ENCODE peak calls at places on chromosome 11, in six cellular contexts. J is IMR-90, F is H9, M is neuronal stem cell, C is H1, Q is mesenchymal stem cell. D is an unnamed sample.

GRCh38 chr11:71463331-71464211 is 10.6 kb downstream of the NADSYN1 start:
- DNase-seq in M (no peak), F (no peak), C (no peak), Q (no peak), J (no peak), D (no peak)

GRCh38 chr11:446886-447285 is 3.2 kb upstream of the PTDSS2 start:
- DNase-seq in M (no peak), C (no peak), F (no peak), Q (no peak), J (no peak), D (no peak)

GRCh38 chr11:1303196-1303821 is 6.1 kb downstream of the TOLLIP start:
- DNase-seq in C (no peak), M (no peak), F (peak), Q (no peak), J (no peak), D (peak)

GRCh38 chr11:111344032-111344431 is 35.0 kb downstream of the POU2AF1 start:
- DNase-seq in F (no peak), J (peak), M (no peak), C (no peak), Q (peak), D (no peak)

GRCh38 chr11:65646921-65647701 is 9.2 kb downstream of the SIPA1 start:
- DNase-seq in F (peak), J (no peak), Q (peak), C (no peak), M (peak), D (peak)

GRCh38 chr11:554824-555499 is 5.6 kb downstream of the LMNTD2 start:
- DNase-seq in M (peak), Q (peak), C (peak), F (peak), J (no peak), D (peak)

GRCh38 chr11:69357458-69358397 is 63.8 kb downstream of the MYEOV start:
- DNase-seq in J (no peak), C (no peak), Q (no peak), M (no peak), F (peak), D (no peak)

GRCh38 chr11:44304091-44305084 is 5.6 kb downstream of the ALX4 start:
- DNase-seq in M (no peak), C (no peak), F (peak), Q (peak), J (no peak), D (no peak)

GRCh38 chr11:3962406-3962840 is 107.0 kb downstream of the STIM1 start:
- DNase-seq in M (no peak), Q (peak), F (no peak), J (peak), C (no peak), D (no peak)

GRCh38 chr11:101010899-101011298 is 118.7 kb downstream of the PGR start:
- DNase-seq in F (peak), M (no peak), C (peak), Q (no peak), J (no peak), D (no peak)

GRCh38 chr11:8597182-8597581 is 3.2 kb upstream of the STK33 start:
- DNase-seq in J (peak), C (no peak), F (no peak), M (no peak), Q (peak), D (peak)

GRCh38 chr11:118912742-118913410 is 12.8 kb downstream of the BCL9L start:
- DNase-seq in Q (peak), J (peak), F (no peak), M (no peak), C (no peak), D (peak)

GRCh38 chr11:107859459-107860239 is 1.1 kb upstream of the SLC35F2 start:
- DNase-seq in Q (peak), J (no peak), C (no peak), M (no peak), F (peak), D (peak)

GRCh38 chr11:61885166-61885778 is 6.1 kb downstream of the FADS3 start:
- DNase-seq in C (no peak), M (no peak), F (no peak), Q (peak), J (no peak), D (no peak)

GRCh38 chr11:67274768-67275605 is 8.7 kb downstream of the GRK2 start:
- DNase-seq in C (no peak), M (no peak), Q (no peak), J (no peak), F (no peak), D (no peak)

DNA sequence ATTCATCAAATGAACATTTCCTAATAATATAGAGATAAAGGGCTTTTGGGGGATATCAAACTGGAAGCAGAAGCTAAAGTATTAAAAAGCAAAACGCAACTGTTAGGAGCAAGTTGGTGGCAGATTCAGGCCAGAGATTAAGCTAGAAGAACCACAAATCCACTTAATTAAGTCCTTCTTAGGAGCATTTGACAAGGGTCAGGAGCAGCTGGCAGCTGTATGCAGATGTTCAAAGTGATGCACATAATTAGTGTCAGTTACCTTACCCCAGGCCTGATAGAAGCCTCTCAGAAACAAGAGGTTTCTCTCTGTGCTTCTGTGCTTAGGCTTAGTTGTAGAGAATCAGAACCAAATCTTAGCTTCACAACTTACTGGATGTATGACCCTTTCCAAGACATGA is 546.5 kb upstream of the ANO5 start:
- DNase-seq in J (no peak), M (no peak), C (no peak), Q (no peak), F (no peak), D (no peak)
- H3K14ac ChIP-seq in J (no peak), M (no peak), C (no peak), Q (no peak), F (no peak), D (no peak)

GRCh38 chr11:2415601-2416380 is 15.2 kb downstream of the TSSC4 start:
- DNase-seq in J (no peak), F (peak), C (no peak), Q (no peak), M (no peak), D (no peak)
- H3K14ac ChIP-seq in J (no peak), F (no peak), C (no peak), Q (no peak), M (no peak), D (no peak)

GRCh38 chr11:35825386-35825785 is 118.5 kb upstream of the LDLRAD3 start:
- DNase-seq in F (no peak), M (no peak), J (no peak), Q (no peak), C (no peak), D (no peak)
- H3K14ac ChIP-seq in F (no peak), M (no peak), J (no peak), Q (no peak), C (no peak), D (no peak)

DNA sequence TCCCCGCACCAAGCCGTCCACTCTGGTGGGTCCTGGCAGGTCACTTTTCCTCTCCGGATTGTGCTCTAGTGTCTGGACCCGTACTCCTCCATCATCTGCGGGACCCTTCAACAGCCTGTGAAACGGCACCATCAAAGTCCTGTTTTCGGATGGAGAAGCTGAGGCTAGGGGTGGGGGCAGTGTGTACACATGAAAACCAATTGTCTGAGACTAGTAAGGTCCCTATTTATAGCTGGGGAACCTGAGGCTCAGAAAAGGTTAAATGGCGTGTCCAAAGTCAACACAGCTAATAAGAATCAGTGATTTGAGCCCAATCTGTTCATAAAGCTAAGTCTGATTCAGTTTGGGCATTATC is 666 bp upstream of the LRRC32 start:
- DNase-seq in F (no peak), Q (no peak), J (no peak), C (no peak), M (no peak), D (no peak)
- H3K14ac ChIP-seq in F (peak), Q (no peak), J (no peak), C (no peak), M (no peak), D (peak)